ENCODE peak calls at places on chromosomes 16 and 17, in seven cellular contexts. P is kidney; V is HCEC 1CT; K is activated gamma-delta T cell treated with anti-CD3 and anti-CD28 coated beads, Interleukin-2, amount 50 U/mL, for 16 hours; O is T follicular helper cell; M is H9; Q is small intestine. U is an unnamed sample.

GRCh38 chr17:6677158-6677831 is 25.7 kb downstream of the C17orf100 start:
- DNase-seq in P (no peak), V (no peak), K (no peak), O (no peak), M (no peak), Q (no peak), U (no peak)

GRCh38 chr16:13957197-13958078 is 37.5 kb downstream of the ERCC4 start:
- DNase-seq in P (peak), V (peak), K (no peak), O (no peak), M (no peak), Q (peak), U (no peak)

GRCh38 chr16:2912330-2913199 is 834 bp downstream of the FLYWCH1 start:
- DNase-seq in P (no peak), V (peak), K (peak), O (no peak), M (no peak), Q (peak), U (peak)

GRCh38 chr17:14330492-14330920 is 29.6 kb downstream of the HS3ST3B1 start:
- DNase-seq in P (no peak), V (no peak), K (no peak), O (no peak), M (peak), Q (no peak), U (no peak)

GRCh38 chr17:18920911-18921441 is 31.0 kb upstream of the SLC5A10 start:
- DNase-seq in P (peak), V (peak), K (no peak), O (no peak), M (no peak), Q (no peak), U (no peak)

GRCh38 chr17:14298221-14298994 is 2.5 kb upstream of the HS3ST3B1 start:
- DNase-seq in P (peak), V (no peak), K (no peak), O (no peak), M (peak), Q (no peak), U (no peak)

GRCh38 chr17:79531696-79532095 is 79.2 kb downstream of the RBFOX3 start:
- DNase-seq in P (peak), V (no peak), K (no peak), O (no peak), M (no peak), Q (no peak), U (no peak)

GRCh38 chr16:89349947-89350633 is 132.6 kb downstream of the ZNF778 start:
- DNase-seq in P (no peak), V (no peak), K (no peak), O (no peak), M (no peak), Q (no peak), U (no peak)

GRCh38 chr17:72122668-72123495 is 2.1 kb downstream of the SOX9 start:
- DNase-seq in P (no peak), V (no peak), K (no peak), O (no peak), M (peak), Q (peak), U (no peak)

GRCh38 chr16:22188595-22189442 is 17.3 kb upstream of the EEF2K start:
- DNase-seq in P (peak), V (peak), K (peak), O (peak), M (peak), Q (peak), U (peak)

GRCh38 chr17:62670202-62670821 is 42.8 kb downstream of the MRC2 start:
- DNase-seq in P (peak), V (no peak), K (no peak), O (no peak), M (peak), Q (no peak), U (no peak)

GRCh38 chr17:36901506-36901905 is 35.8 kb upstream of the LHX1 start:
- DNase-seq in P (peak), V (no peak), K (no peak), O (no peak), M (peak), Q (no peak), U (no peak)

GRCh38 chr17:63274156-63274555 is 171.9 kb downstream of the CYB561 start:
- DNase-seq in P (no peak), V (peak), K (no peak), O (no peak), M (no peak), Q (no peak), U (no peak)

GRCh38 chr17:42843358-42843934 is 934 bp upstream of the AOC2 start:
- DNase-seq in P (no peak), V (peak), K (no peak), O (no peak), M (no peak), Q (peak), U (no peak)

GRCh38 chr17:80777274-80777673 is 214.4 kb upstream of the CHMP6 start:
- DNase-seq in P (no peak), V (no peak), K (no peak), O (no peak), M (peak), Q (no peak), U (no peak)

GRCh38 chr17:3687949-3688614 is 7.9 kb downstream of the P2RX5 start:
- DNase-seq in P (peak), V (no peak), K (no peak), O (no peak), M (no peak), Q (no peak), U (no peak)

GRCh38 chr17:63600569-63601438 is at the start of gene TACO1:
- DNase-seq in P (peak), V (peak), K (peak), O (peak), M (peak), Q (peak), U (peak)

GRCh38 chr16:23679274-23679985 is 741 bp downstream of the PLK1 start:
- DNase-seq in P (no peak), V (peak), K (no peak), O (no peak), M (peak), Q (peak), U (no peak)

GRCh38 chr17:78826836-78827509 is 13.6 kb downstream of the USP36 start:
- DNase-seq in P (no peak), V (no peak), K (no peak), O (no peak), M (no peak), Q (no peak), U (no peak)

GRCh38 chr17:1056761-1057160 is 59.8 kb downstream of the TIMM22 start:
- DNase-seq in P (peak), V (no peak), K (no peak), O (no peak), M (no peak), Q (no peak), U (no peak)

GRCh38 chr16:5751216-5751615 is 653.6 kb upstream of the EEF2KMT start:
- DNase-seq in P (no peak), V (no peak), K (no peak), O (no peak), M (no peak), Q (no peak), U (no peak)

GRCh38 chr17:77841742-77842141 is 116.8 kb upstream of the TNRC6C start:
- DNase-seq in P (no peak), V (no peak), K (no peak), O (no peak), M (no peak), Q (no peak), U (no peak)

GRCh38 chr17:14007951-14008350 is 61.4 kb upstream of the COX10 start:
- DNase-seq in P (no peak), V (no peak), K (no peak), O (no peak), M (no peak), Q (no peak), U (no peak)

GRCh38 chr17:34716291-34716690 is 136.9 kb downstream of the TMEM132E start:
- DNase-seq in P (no peak), V (no peak), K (no peak), O (no peak), M (peak), Q (no peak), U (no peak)

GRCh38 chr16:54928421-54929089 is 2.1 kb upstream of the IRX5 start:
- DNase-seq in P (peak), V (no peak), K (no peak), O (no peak), M (peak), Q (peak), U (no peak)

GRCh38 chr17:35947156-35947585 is 3.7 kb upstream of the LYZL6 start:
- DNase-seq in P (no peak), V (peak), K (peak), O (peak), M (peak), Q (peak), U (peak)

GRCh38 chr16:66359811-66360608 is 6.5 kb upstream of the CDH5 start:
- DNase-seq in P (no peak), V (no peak), K (no peak), O (no peak), M (no peak), Q (no peak), U (no peak)

GRCh38 chr17:20028436-20028835 is 19.3 kb downstream of the SPECC1 start:
- DNase-seq in P (no peak), V (no peak), K (no peak), O (no peak), M (no peak), Q (no peak), U (no peak)